ENCODE peak calls at places on chromosomes 6 and 20, in four cellular contexts. R is HepG2, L is AG09309, C is B cell. F is an unnamed sample.

GRCh38 chr6:78101387-78101786 is 448.5 kb downstream of the MEI4 start:
- DNase-seq in C (no peak), R (no peak), L (no peak), F (no peak)

GRCh38 chr6:149132336-149132735 is 185.2 kb upstream of the TAB2 start:
- DNase-seq in R (no peak), C (no peak), L (no peak), F (no peak)

GRCh38 chr6:153976921-153977693 is 61.9 kb upstream of the OPRM1 start:
- DNase-seq in C (no peak), L (no peak), R (no peak), F (no peak)

GRCh38 chr6:121008553-121008952 is 325.7 kb downstream of the TBC1D32 start:
- DNase-seq in L (no peak), C (no peak), R (no peak), F (no peak)

GRCh38 chr6:167906899-167907298 is 80.2 kb downstream of the AFDN start:
- DNase-seq in C (no peak), L (no peak), R (no peak), F (no peak)

GRCh38 chr6:105835373-105835772 is 250.8 kb upstream of the PRDM1 start:
- DNase-seq in C (no peak), R (peak; percentile 31), L (no peak), F (no peak)

GRCh38 chr6:166751051-166751595 is 124.1 kb upstream of the RPS6KA2 start:
- DNase-seq in R (no peak), C (peak; percentile 84), L (no peak), F (no peak)

GRCh38 chr20:35551485-35551884 is 9.6 kb downstream of the ERGIC3 start:
- DNase-seq in L (no peak), R (no peak), C (no peak), F (no peak)

GRCh38 chr6:159693894-159694545 is 979 bp upstream of the SOD2 start:
- DNase-seq in C (peak; percentile 66), L (no peak), R (peak; percentile 73), F (no peak)

GRCh38 chr20:14644698-14645097 is 307.3 kb upstream of the FLRT3 start:
- DNase-seq in L (no peak), R (no peak), C (no peak), F (no peak)

GRCh38 chr6:45698046-45698445 is 317.6 kb downstream of the CLIC5 start:
- DNase-seq in C (no peak), R (no peak), L (peak; percentile 41), F (no peak)

GRCh38 chr20:8291873-8292272 is 159.8 kb downstream of the PLCB1 start:
- DNase-seq in L (no peak), C (no peak), R (no peak), F (peak; percentile 77)

GRCh38 chr6:143529095-143529494 is 17.6 kb upstream of the FUCA2 start:
- DNase-seq in L (no peak), C (no peak), R (no peak), F (no peak)

GRCh38 chr6:120671519-120671918 is 662.8 kb downstream of the TBC1D32 start:
- DNase-seq in L (no peak), R (peak; percentile 3), C (no peak), F (no peak)

GRCh38 chr6:88368071-88368787 is 202.1 kb upstream of the CNR1 start:
- DNase-seq in C (no peak), L (no peak), R (no peak), F (no peak)

GRCh38 chr6:126312013-126312665 is 27.8 kb upstream of the CENPW start:
- DNase-seq in L (no peak), C (no peak), R (peak; percentile 44), F (no peak)

GRCh38 chr6:45474376-45474775 is 96.6 kb upstream of the SUPT3H start:
- DNase-seq in R (no peak), C (no peak), L (no peak), F (no peak)

GRCh38 chr20:35436175-35436568 is 1.9 kb downstream of the GDF5 start:
- DNase-seq in L (no peak), R (no peak), C (no peak), F (no peak)

GRCh38 chr6:15131234-15132195 is 114.4 kb upstream of the JARID2 start:
- DNase-seq in C (no peak), L (no peak), R (no peak), F (no peak)

GRCh38 chr6:112282217-112282616 is 27.9 kb upstream of the LAMA4 start:
- DNase-seq in C (no peak), L (peak; percentile 79), R (no peak), F (peak; percentile 80)

GRCh38 chr20:32052792-32053362 is 835 bp downstream of the HCK start:
- DNase-seq in C (peak; percentile 76), R (no peak), L (no peak), F (no peak)

GRCh38 chr20:22861231-22861980 is 173.7 kb upstream of the SSTR4 start:
- DNase-seq in C (no peak), R (no peak), L (no peak), F (peak; percentile 19)

GRCh38 chr6:7107578-7108195 is at the start of gene RREB1:
- DNase-seq in R (peak; percentile 67), C (peak; percentile 74), L (no peak), F (no peak)

GRCh38 chr6:90274481-90275030 is 22.1 kb downstream of the BACH2 start:
- DNase-seq in C (peak; percentile 89), L (no peak), R (no peak), F (no peak)

GRCh38 chr6:41286544-41287346 is at the start of gene TREM1:
- DNase-seq in R (peak; percentile 17), L (peak; percentile 29), C (no peak), F (no peak)

GRCh38 chr6:31738048-31738979 is 1.5 kb upstream of the MSH5 start:
- DNase-seq in C (peak; percentile 80), R (peak; percentile 97), L (no peak), F (no peak)

GRCh38 chr20:32638848-32639247 is 34.9 kb downstream of the C20orf203 start:
- DNase-seq in L (no peak), R (no peak), C (no peak), F (no peak)

GRCh38 chr20:4297141-4297826 is 281.9 kb upstream of the RNF24 start:
- DNase-seq in C (no peak), L (peak; percentile 80), R (peak; percentile 43), F (no peak)

GRCh38 chr6:20953019-20953418 is 418.8 kb downstream of the CDKAL1 start:
- DNase-seq in C (no peak), L (no peak), R (no peak), F (no peak)

GRCh38 chr6:19231878-19232519 is 605.2 kb upstream of the ID4 start:
- DNase-seq in C (no peak), R (no peak), L (no peak), F (no peak)

GRCh38 chr6:84791233-84791632 is 26.8 kb upstream of the TBX18 start:
- DNase-seq in R (no peak), L (no peak), C (no peak), F (no peak)

GRCh38 chr6:34239240-34239825 is 2.7 kb downstream of the HMGA1 start:
- DNase-seq in C (no peak), R (no peak), L (no peak), F (no peak)

GRCh38 chr6:143578054-143578453 is 66.5 kb upstream of the FUCA2 start:
- DNase-seq in C (no peak), L (no peak), R (no peak), F (no peak)

GRCh38 chr6:7697820-7698623 is 27.9 kb upstream of the BMP6 start:
- DNase-seq in C (no peak), R (peak; percentile 84), L (peak; percentile 90), F (peak; percentile 61)

GRCh38 chr6:168150551-168151444 is 71.8 kb upstream of the FRMD1 start:
- DNase-seq in R (no peak), C (no peak), L (no peak), F (no peak)

GRCh38 chr20:52372169-52372568 is 180.6 kb upstream of the ZFP64 start:
- DNase-seq in L (no peak), R (no peak), C (no peak), F (no peak)
- TF ChIP-seq CTCF in L (no peak), R (no peak), C (no peak), F (no peak)

GRCh38 chr6:99590728-99591672 is 15.6 kb upstream of the PRDM13 start:
- DNase-seq in L (no peak), R (no peak), C (no peak), F (no peak)
- TF ChIP-seq CTCF in L (no peak), R (no peak), C (no peak), F (no peak)

GRCh38 chr20:62653951-62654685 is 11.8 kb downstream of the SLCO4A1 start:
- DNase-seq in C (no peak), R (no peak), L (no peak), F (no peak)
- TF ChIP-seq CTCF in C (no peak), R (no peak), L (no peak), F (no peak)

GRCh38 chr6:67358241-67358640 is 1276.8 kb upstream of the ADGRB3 start:
- DNase-seq in R (no peak), L (no peak), C (no peak), F (no peak)
- TF ChIP-seq CTCF in R (no peak), L (no peak), C (no peak), F (no peak)

GRCh38 chr20:10954137-10954840 is 280.5 kb upstream of the JAG1 start:
- DNase-seq in L (no peak), C (no peak), R (peak; percentile 18), F (no peak)
- TF ChIP-seq CTCF in L (no peak), C (no peak), R (no peak), F (no peak)

DNA sequence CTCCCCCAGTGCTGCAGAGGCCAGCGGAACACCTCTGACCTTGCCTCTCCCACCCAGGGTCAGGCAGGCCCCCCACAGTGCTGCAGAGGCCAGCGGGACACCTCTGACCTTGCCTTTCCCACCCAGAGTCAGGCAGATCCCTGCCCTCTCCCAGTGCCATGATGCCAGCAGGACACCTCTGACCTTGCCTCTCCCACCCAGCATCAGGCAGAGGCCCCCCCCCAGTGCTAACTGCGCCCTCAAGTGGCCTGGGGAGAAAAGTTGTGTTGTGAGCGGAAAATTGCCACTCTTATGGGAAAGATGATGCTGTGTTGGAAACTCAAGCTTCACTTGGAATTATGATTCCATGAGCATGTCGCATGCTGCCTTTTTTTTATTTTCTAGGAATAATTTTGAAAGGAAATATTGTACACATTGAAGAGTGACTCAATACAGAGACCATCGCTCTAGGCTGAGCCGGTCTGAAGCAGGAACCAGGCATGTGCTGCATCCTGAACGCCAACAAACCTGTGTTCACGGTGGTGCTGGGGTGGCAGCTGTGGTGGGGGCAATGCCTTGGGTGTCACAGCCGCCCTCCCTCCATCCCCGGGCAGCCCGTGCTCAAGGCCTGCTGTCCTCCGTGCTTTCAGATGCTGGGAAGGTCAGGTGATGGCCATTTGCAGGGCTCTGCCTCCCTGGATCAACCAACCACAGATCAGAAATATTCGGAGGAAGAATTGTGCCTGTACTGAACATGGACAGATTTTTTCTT is 98.6 kb downstream of the CDH4 start:
- DNase-seq in R (no peak), L (no peak), C (no peak), F (no peak)
- TF ChIP-seq CTCF in R (peak; percentile 49), L (no peak), C (no peak), F (no peak)

GRCh38 chr20:63214514-63214913 is 1.4 kb downstream of the YTHDF1 start:
- DNase-seq in C (no peak), L (no peak), R (no peak), F (no peak)

GRCh38 chr20:63216849-63217471 is 1.0 kb upstream of the YTHDF1 start:
- DNase-seq in L (no peak), R (no peak), C (no peak), F (no peak)

GRCh38 chr20:63217706-63218105 is 1.8 kb upstream of the YTHDF1 start:
- DNase-seq in C (no peak), L (no peak), R (peak; percentile 42), F (no peak)

GRCh38 chr20:63216041-63216848 is at the start of gene YTHDF1:
- DNase-seq in L (peak; percentile 50), C (peak; percentile 97), R (peak; percentile 96), F (peak; percentile 29)

GRCh38 chr20:63215101-63216040 is 560 bp downstream of the YTHDF1 start:
- DNase-seq in C (no peak), R (peak; percentile 79), L (no peak), F (no peak)
- TF ChIP-seq CTCF in C (no peak), R (peak; percentile 90), L (peak; percentile 69), F (peak; percentile 74)

F was measured in AG04449.